ENCODE peak calls at places on chromosomes 16 and 17, in seven cellular contexts. G is breast epithelium, F is HCT116, B is fibroblast of lung, Y is IMR-90, Q is cardiac muscle cell, H is uterus. S is an unnamed sample. For H3K36me3, the result is how much of the 10 kb centered on the place peaks cover.

GRCh38 chr16:89330177-89330856 is 112.8 kb downstream of the ZNF778 start:
- DNase-seq in F (peak), B (no peak), Y (peak), G (no peak), Q (no peak), H (no peak), S (peak)

GRCh38 chr17:40516581-40517285 is 15.3 kb upstream of the TNS4 start:
- DNase-seq in G (no peak), Q (no peak), B (no peak), H (no peak), F (peak), Y (no peak), S (no peak)

GRCh38 chr17:21119247-21119944 is 7.4 kb upstream of the DHRS7B start:
- DNase-seq in G (peak), B (peak), H (peak), Q (peak), F (peak), Y (peak), S (no peak)

GRCh38 chr17:43324205-43324893 is 74.4 kb upstream of the ARL4D start:
- DNase-seq in Y (no peak), G (no peak), B (no peak), F (no peak), H (no peak), Q (no peak), S (peak)

GRCh38 chr16:78002915-78003538 is 19.3 kb upstream of the CLEC3A start:
- DNase-seq in Q (peak), Y (peak), H (peak), B (peak), F (peak), G (peak), S (peak)

GRCh38 chr17:62898239-62898864 is 67.7 kb upstream of the TANC2 start:
- DNase-seq in Q (no peak), Y (no peak), F (no peak), B (no peak), G (no peak), H (no peak), S (no peak)

GRCh38 chr16:84459941-84460405 is 44.5 kb downstream of the MEAK7 start:
- DNase-seq in G (no peak), H (no peak), Y (no peak), B (no peak), Q (no peak), F (no peak), S (no peak)

GRCh38 chr16:20987049-20987448 is 86.5 kb downstream of the LYRM1 start:
- DNase-seq in F (no peak), Y (no peak), G (no peak), B (no peak), Q (no peak), H (no peak), S (no peak)

GRCh38 chr16:239948-240277 is 5.3 kb downstream of the FAM234A start:
- DNase-seq in Y (peak), B (peak), F (no peak), G (no peak), H (no peak), Q (no peak), S (no peak)

GRCh38 chr17:79192503-79193500 is 118.2 kb downstream of the ENGASE start:
- DNase-seq in B (peak), G (no peak), Q (peak), Y (peak), H (no peak), F (no peak), S (no peak)

GRCh38 chr16:12874135-12874534 is 27.3 kb upstream of the SHISA9 start:
- DNase-seq in B (no peak), Y (peak), G (no peak), F (no peak), H (no peak), Q (no peak), S (peak)

GRCh38 chr16:2464333-2464732 is 4.4 kb downstream of the TEDC2 start:
- DNase-seq in Q (no peak), H (no peak), G (no peak), Y (no peak), B (no peak), F (no peak), S (no peak)

GRCh38 chr16:2468142-2468724 is 2.9 kb upstream of the NTN3 start:
- DNase-seq in Q (peak), F (no peak), H (no peak), B (no peak), Y (peak), G (no peak), S (no peak)

GRCh38 chr16:2466667-2467300 is 4.3 kb upstream of the NTN3 start:
- DNase-seq in G (no peak), Q (no peak), H (no peak), F (no peak), Y (no peak), B (no peak), S (no peak)

GRCh38 chr16:2467301-2468141 is 3.6 kb upstream of the NTN3 start:
- DNase-seq in B (peak), F (peak), G (peak), Q (peak), H (peak), Y (peak), S (no peak)

GRCh38 chr16:2465653-2466415 is 5.3 kb upstream of the NTN3 start:
- DNase-seq in G (no peak), F (no peak), H (no peak), Y (no peak), Q (no peak), B (no peak), S (no peak)
- TF ChIP-seq CTCF in G (no peak), F (peak), H (no peak), Y (peak), Q (peak), B (peak), S (no peak)

GRCh38 chr17:17254026-17254425 is 17.1 kb upstream of the FLCN start:
- DNase-seq in H (no peak), Y (peak), Q (no peak), F (no peak), B (no peak), G (no peak), S (no peak)

GRCh38 chr17:17258011-17258410 is 21.0 kb upstream of the FLCN start:
- DNase-seq in Q (no peak), H (no peak), F (no peak), G (no peak), B (no peak), Y (no peak), S (no peak)

GRCh38 chr17:17256316-17256715 is 19.3 kb upstream of the FLCN start:
- DNase-seq in G (no peak), F (no peak), H (no peak), Y (no peak), B (no peak), Q (no peak), S (no peak)

GRCh38 chr17:17264430-17264829 is 16.6 kb downstream of the COPS3 start:
- DNase-seq in Y (no peak), H (no peak), B (no peak), F (no peak), G (no peak), Q (peak), S (no peak)

GRCh38 chr17:17258998-17259397 is 22.0 kb upstream of the FLCN start:
- DNase-seq in Q (no peak), Y (no peak), H (no peak), B (no peak), F (no peak), G (no peak), S (no peak)
- H3K36me3 ChIP-seq in Q (under half), Y (under half), H (under half), B (under half), F (half or more), G (under half), S (under half)

GRCh38 chr17:49862781-49863331 is 15.0 kb upstream of the TAC4 start:
- DNase-seq in Y (no peak), H (no peak), F (no peak), G (no peak), B (no peak), Q (peak), S (no peak)

GRCh38 chr17:49861150-49861884 is 13.4 kb upstream of the TAC4 start:
- DNase-seq in G (peak), Q (peak), H (no peak), Y (peak), B (peak), F (no peak), S (no peak)

GRCh38 chr17:49858796-49859195 is 10.9 kb upstream of the TAC4 start:
- DNase-seq in F (no peak), H (no peak), G (no peak), Y (no peak), Q (no peak), B (no peak), S (no peak)

DNA sequence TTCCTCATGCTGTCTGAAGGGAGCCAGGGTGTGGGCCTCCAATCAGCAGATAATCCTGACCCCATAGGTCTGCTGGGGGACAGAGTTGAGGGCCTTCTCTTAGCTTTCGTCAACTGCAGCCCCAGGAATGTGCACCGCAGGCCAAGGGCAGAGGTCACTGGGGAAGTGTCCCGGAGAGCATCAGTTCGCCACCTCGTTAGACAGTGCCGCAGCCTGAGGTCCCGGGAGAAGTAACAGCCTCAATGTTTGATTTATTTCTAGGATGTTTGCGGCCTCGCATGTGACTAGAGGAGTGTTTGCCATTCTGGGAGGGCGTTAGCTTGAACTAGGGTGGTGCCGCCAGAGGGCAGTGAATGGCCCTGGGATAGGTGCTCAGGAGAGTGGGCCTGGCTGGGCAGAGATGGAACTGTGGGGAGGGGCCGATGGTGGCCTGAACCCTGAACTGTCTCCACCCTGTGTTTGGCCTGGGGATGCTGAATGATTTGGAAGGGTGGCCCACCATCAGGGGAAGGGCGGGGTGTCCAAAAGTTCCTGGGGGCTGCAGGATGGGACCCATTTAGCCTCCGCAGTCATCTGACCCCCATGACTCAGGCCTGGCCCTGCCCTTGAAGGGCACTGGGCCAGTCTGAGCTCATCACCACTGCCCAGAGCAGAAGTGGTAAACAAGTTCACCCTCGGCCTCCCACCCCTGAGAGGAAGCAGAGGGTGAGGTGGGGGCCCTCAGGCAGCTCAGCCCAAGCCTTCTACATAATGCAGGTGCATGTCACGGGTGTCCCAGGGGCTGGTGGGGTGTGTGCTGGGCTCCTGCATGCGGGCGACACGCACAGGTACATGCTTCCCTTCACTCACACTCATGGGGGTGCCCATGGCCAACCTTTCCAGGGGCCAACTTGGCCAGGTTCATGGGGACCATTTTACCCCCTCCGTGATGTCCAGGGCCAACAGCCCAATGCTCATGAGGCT is 12.4 kb upstream of the TAC4 start:
- DNase-seq in F (no peak), Y (no peak), B (no peak), G (no peak), H (no peak), Q (no peak), S (no peak)
- TF ChIP-seq CTCF in F (no peak), Y (peak), B (no peak), G (no peak), H (no peak), Q (peak), S (peak)

GRCh38 chr16:27462200-27462845 is 60.3 kb downstream of the IL21R start:
- DNase-seq in F (no peak), H (no peak), Q (no peak), G (no peak), B (no peak), Y (no peak), S (no peak)

GRCh38 chr16:27462846-27463682 is 61.1 kb downstream of the IL21R start:
- DNase-seq in H (no peak), Y (no peak), B (no peak), Q (no peak), G (no peak), F (no peak), S (no peak)

GRCh38 chr16:27460663-27461482 is 58.9 kb downstream of the IL21R start:
- DNase-seq in H (no peak), B (no peak), G (no peak), Y (no peak), F (no peak), Q (no peak), S (no peak)

GRCh38 chr16:27460213-27460612 is 58.2 kb downstream of the IL21R start:
- DNase-seq in Y (no peak), H (no peak), G (no peak), F (no peak), Q (no peak), B (no peak), S (no peak)

DNA sequence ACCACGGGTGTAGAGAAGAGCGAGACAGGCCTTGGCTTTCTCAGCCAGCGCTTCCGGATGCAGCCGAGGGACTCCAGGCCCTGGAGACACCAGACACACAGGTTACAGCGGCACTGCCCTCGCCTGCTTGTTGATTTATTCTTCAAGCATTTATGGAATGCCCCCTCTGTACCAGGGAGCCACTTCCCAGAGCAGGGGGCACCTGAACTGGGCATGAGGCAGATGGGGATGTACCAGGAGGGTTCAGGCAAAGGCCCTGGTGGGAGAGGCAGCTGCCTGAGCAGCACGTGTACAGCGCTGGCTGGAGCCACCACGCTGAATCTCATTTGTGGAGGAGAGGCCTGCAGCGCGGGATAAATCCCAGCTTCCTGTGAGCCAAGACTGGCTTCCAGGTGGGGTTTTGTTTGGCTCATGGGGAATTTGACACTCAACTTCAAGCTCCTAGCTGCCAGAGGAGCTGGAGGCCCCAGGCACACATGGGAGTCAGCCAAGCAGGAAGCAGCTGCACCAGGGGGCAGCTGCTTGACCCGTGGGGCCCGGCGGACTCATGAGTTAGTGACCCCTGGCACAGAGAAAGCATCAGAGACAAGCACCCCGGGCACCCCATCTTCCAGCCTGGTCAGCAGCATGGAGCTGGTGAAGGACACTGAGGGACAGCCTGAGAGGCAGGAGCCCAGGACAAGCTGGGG is 59.7 kb downstream of the IL21R start:
- DNase-seq in Y (peak), F (no peak), Q (no peak), G (no peak), B (peak), H (no peak), S (no peak)
- H3K36me3 ChIP-seq in Y (half or more), F (under half), Q (under half), G (under half), B (under half), H (under half), S (under half)

DNA sequence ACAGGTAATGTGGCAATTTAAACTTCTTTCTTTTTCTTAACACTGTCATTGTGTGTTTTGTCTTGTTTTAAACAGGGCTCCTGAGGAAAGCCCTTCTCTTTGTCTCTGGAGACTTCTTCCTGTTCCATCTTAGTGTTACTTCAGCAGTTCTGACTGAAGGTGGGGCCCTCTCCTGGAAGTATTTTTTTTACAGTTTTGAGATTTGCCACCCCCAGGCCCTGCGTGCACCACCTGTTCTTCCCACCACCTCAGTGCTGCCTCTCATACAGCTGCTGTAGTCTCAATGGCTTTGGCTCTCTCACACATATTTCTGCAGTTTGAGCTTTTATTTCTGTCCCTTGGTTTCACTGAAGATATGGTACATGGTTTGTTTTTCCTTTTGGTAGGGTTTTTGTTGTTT is 52.5 kb upstream of the ALDH3A1 start:
- DNase-seq in Q (no peak), Y (no peak), H (no peak), F (no peak), G (no peak), B (no peak), S (no peak)
- TF ChIP-seq CTCF in Q (no peak), Y (no peak), H (no peak), F (no peak), G (no peak), B (no peak), S (no peak)

DNA sequence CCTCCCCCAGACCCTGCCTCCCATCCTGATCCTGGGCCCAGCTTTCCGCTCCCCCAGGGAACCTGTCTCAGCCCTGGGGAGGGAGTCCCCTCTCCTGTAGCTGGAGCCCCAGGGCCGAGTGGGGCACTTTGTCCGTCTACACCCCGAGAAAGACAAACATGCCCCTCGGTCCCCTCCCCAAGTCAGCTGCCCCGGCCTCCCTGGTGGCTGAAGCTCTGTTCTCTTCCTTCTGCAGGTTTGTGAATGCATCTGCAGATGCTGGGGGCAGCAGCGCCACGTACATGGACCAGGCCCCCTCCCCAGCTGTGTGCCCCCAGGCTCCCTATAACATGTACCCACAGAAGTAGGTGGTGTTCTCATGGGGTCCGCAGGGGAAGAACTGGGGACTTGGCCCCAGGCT is 20.8 kb downstream of the STAT5A start:
- DNase-seq in Q (no peak), B (no peak), F (no peak), Y (no peak), H (no peak), G (no peak), S (no peak)
- H3K36me3 ChIP-seq in Q (under half), B (under half), F (under half), Y (under half), H (under half), G (under half), S (under half)

GRCh38 chr17:41666708-41667279 is 21.9 kb upstream of the EIF1 start:
- DNase-seq in F (peak), Y (peak), B (peak), Q (peak), H (peak), G (peak), S (no peak)

GRCh38 chr17:41666336-41666680 is 22.4 kb upstream of the EIF1 start:
- DNase-seq in Q (no peak), H (peak), Y (peak), B (peak), F (no peak), G (peak), S (no peak)

GRCh38 chr17:41664587-41665565 is 23.8 kb upstream of the EIF1 start:
- DNase-seq in B (no peak), H (no peak), Y (no peak), F (no peak), Q (no peak), G (no peak), S (no peak)

GRCh38 chr17:41664172-41664457 is 24.6 kb upstream of the EIF1 start:
- DNase-seq in Y (no peak), F (no peak), Q (no peak), G (no peak), H (no peak), B (no peak), S (no peak)

DNA sequence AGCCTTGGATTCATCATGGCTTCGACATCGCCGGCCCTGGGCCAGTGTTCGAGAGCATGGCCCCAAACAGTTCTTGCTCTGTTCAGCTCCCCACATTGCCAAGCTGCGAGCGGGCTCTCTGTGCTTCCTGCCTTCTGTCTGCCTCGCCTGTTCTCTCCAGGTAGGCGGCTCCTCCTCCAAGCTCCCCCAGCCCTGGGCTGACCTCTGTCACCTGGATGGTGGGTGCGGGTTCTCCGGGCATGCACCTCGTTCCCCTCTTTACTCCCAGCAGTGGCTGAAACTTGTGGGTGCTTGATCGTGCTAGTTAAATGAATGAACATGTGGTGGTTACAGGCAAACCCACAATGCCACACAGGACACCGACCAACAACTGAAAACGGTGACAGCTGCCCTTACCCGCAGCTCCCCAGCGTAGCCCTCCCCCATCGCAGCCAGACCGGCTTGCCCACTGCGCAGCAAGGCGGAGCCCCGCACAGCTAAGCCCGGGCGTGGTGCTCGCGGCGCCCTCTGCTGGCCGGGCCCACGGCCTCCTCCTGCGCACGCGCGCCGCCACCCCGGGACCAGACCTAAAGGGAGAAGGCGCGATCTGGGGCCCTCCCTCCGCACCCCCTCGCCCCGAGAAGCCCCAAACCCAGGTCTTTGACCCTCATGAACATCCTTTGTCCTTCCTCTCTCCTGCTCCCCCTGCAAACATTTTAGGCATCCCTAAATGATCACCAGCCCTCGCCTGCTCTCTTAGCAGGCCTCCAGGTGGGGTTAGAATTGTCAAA is 22.9 kb upstream of the EIF1 start:
- DNase-seq in B (peak), F (peak), Q (peak), G (peak), H (peak), Y (peak), S (no peak)
- TF ChIP-seq CTCF in B (peak), F (peak), Q (peak), G (peak), H (peak), Y (peak), S (peak)

S was measured in kidney epithelial cell.